ENCODE peak calls at places on chromosomes 12 and 14, in ten cellular contexts. M is lower leg skin; R is activated CD8-positive, alpha-beta memory T cell treated with anti-CD3 and anti-CD28 coated beads for 48 hours; Z is NCI-H460; I is heart left ventricle; L is CD8-positive, alpha-beta memory T cell; X is substantia nigra; O is GOT3; B is activated CD4-positive, alpha-beta T cell treated with anti-CD3 and anti-CD28 coated beads, Interleukin-2, amount 50 U/mL, for 1 hour; E is NCI-H1092 treated with DMSO at 0.1 percent for 48 hours. V is an unnamed sample.

GRCh38 chr12:52055781-52056711 is 4.8 kb downstream of the NR4A1 start:
- DNase-seq in L (no peak), B (peak; percentile 44), O (no peak), Z (no peak), R (no peak), X (no peak), I (no peak), E (no peak), M (no peak), V (no peak)

GRCh38 chr14:64541261-64541970 is 875 bp downstream of the HSPA2 start:
- DNase-seq in M (peak; percentile 43), I (peak; percentile 70), O (no peak), L (no peak), E (peak; percentile 73), R (no peak), X (no peak), Z (no peak), B (no peak), V (no peak)

GRCh38 chr14:105067140-105067968 is 2.1 kb upstream of the GPR132 start:
- DNase-seq in E (no peak), I (peak; percentile 61), R (no peak), Z (no peak), O (no peak), X (no peak), M (no peak), L (peak; percentile 42), B (peak; percentile 55), V (no peak)

GRCh38 chr14:35362911-35363374 is 41.6 kb downstream of the NFKBIA start:
- DNase-seq in M (no peak), B (no peak), R (no peak), I (no peak), X (no peak), Z (no peak), L (no peak), O (no peak), E (no peak), V (no peak)

GRCh38 chr12:6664902-6665301 is 2.0 kb upstream of the ING4 start:
- DNase-seq in X (no peak), B (no peak), I (no peak), E (no peak), Z (no peak), L (no peak), R (no peak), M (no peak), O (no peak), V (no peak)

GRCh38 chr12:120866143-120866542 is 38.0 kb downstream of the SPPL3 start:
- DNase-seq in L (no peak), E (no peak), M (no peak), I (no peak), Z (no peak), B (no peak), X (no peak), R (no peak), O (no peak), V (no peak)

GRCh38 chr14:79686196-79686595 is 525.1 kb downstream of the DIO2 start:
- DNase-seq in I (no peak), E (no peak), B (no peak), Z (no peak), R (no peak), O (no peak), X (no peak), L (no peak), M (no peak), V (no peak)

GRCh38 chr12:104399750-104400612 is 56.8 kb upstream of the CHST11 start:
- DNase-seq in Z (no peak), R (no peak), E (no peak), O (no peak), X (no peak), B (no peak), L (no peak), I (no peak), M (no peak), V (no peak)

GRCh38 chr14:61662437-61663311 is 32.6 kb upstream of the HIF1A start:
- DNase-seq in O (no peak), X (no peak), L (peak; percentile 41), Z (peak; percentile 38), I (no peak), B (peak; percentile 30), M (peak; percentile 29), E (no peak), R (no peak), V (peak; percentile 10)

GRCh38 chr12:65170245-65170881 is 980 bp downstream of the LEMD3 start:
- DNase-seq in M (peak; percentile 37), B (peak; percentile 74), Z (peak; percentile 27), R (peak; percentile 31), E (peak; percentile 15), X (no peak), O (peak; percentile 99), L (peak; percentile 57), I (peak; percentile 88), V (peak; percentile 35)

V was measured in A549.